ENCODE peak calls at places on chromosomes 1 and 21, in seven cellular contexts. T, E, V, U, M, C and F are unnamed samples.

GRCh38 chr1:2438641-2439040 is 26.3 kb upstream of the PEX10 start:
- DNase-seq in T (no peak), E (no peak), V (no peak), U (no peak), M (no peak), C (no peak), F (no peak)

GRCh38 chr1:53572061-53572801 is 113.0 kb downstream of the DMRTB1 start:
- DNase-seq in T (peak; percentile 30), E (peak; percentile 60), V (no peak), U (no peak), M (no peak), C (no peak), F (peak; percentile 35)

GRCh38 chr21:40120944-40121575 is 253.8 kb downstream of the PCP4 start:
- DNase-seq in T (peak; percentile 4), E (no peak), V (peak; percentile 32), U (peak; percentile 15), M (no peak), C (no peak), F (no peak)

GRCh38 chr1:234683856-234684632 is 74.1 kb upstream of the IRF2BP2 start:
- DNase-seq in T (peak; percentile 76), E (peak; percentile 85), V (no peak), U (peak; percentile 97), M (peak; percentile 79), C (no peak), F (peak; percentile 57)

GRCh38 chr1:37655274-37655673 is 20.6 kb upstream of the RSPO1 start:
- DNase-seq in T (no peak), E (no peak), V (no peak), U (no peak), M (no peak), C (no peak), F (no peak)

GRCh38 chr1:206447792-206448191 is 22.5 kb upstream of the IKBKE start:
- DNase-seq in T (no peak), E (no peak), V (no peak), U (no peak), M (no peak), C (no peak), F (no peak)

GRCh38 chr1:110151175-110151715 is 951 bp downstream of the SLC6A17 start:
- DNase-seq in T (no peak), E (no peak), V (no peak), U (no peak), M (no peak), C (no peak), F (no peak)

GRCh38 chr1:234458352-234459027 is 20.5 kb downstream of the TARBP1 start:
- DNase-seq in T (no peak), E (no peak), V (no peak), U (no peak), M (no peak), C (no peak), F (peak; percentile 54)

GRCh38 chr1:237033804-237034203 is 8.2 kb upstream of the RYR2 start:
- DNase-seq in T (no peak), E (no peak), V (no peak), U (no peak), M (no peak), C (no peak), F (no peak)

GRCh38 chr1:226029093-226029496 is 30.0 kb upstream of the SDE2 start:
- DNase-seq in T (no peak), E (no peak), V (no peak), U (peak; percentile 69), M (peak; percentile 19), C (peak; percentile 59), F (no peak)
- H3K4me3 ChIP-seq in T (no peak overlapping the region), E (no peak overlapping the region), V (no peak overlapping the region), U (no peak overlapping the region), M (no peak overlapping the region), C (no peak overlapping the region), F (no peak overlapping the region)

DNA sequence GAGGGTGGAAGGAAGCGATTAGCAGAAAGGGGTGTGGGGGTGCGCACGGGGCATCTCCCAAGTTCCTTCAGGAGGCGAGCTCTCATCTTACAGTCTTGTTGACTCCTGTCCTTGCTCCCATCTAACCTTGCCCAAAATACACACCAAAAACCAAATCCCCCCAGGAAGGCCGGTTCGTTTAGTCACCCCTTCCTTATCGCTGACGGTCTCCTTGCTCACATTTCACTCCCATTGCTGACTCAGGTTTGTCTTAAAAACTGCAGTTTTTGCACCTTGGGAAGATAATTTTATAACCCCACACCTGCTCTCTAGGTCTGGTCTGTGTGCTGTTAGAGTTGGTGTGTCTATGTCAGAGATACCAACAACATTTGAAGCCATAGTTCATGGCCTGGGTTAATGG is 68.1 kb upstream of the F3 start:
- DNase-seq in T (no peak), E (no peak), V (no peak), U (no peak), M (no peak), C (no peak), F (no peak)
- TF ChIP-seq POLR2A in T (no peak), E (no peak), V (no peak), U (no peak), M (no peak), C (no peak), F (no peak)

GRCh38 chr1:165816157-165816556 is 11.3 kb upstream of the UCK2 start:
- DNase-seq in T (no peak), E (no peak), V (no peak), U (no peak), M (no peak), C (no peak), F (no peak)
- H3K4me3 ChIP-seq in T (no peak overlapping the region), E (no peak overlapping the region), V (no peak overlapping the region), U (no peak overlapping the region), M (no peak overlapping the region), C (no peak overlapping the region), F (no peak overlapping the region)

DNA sequence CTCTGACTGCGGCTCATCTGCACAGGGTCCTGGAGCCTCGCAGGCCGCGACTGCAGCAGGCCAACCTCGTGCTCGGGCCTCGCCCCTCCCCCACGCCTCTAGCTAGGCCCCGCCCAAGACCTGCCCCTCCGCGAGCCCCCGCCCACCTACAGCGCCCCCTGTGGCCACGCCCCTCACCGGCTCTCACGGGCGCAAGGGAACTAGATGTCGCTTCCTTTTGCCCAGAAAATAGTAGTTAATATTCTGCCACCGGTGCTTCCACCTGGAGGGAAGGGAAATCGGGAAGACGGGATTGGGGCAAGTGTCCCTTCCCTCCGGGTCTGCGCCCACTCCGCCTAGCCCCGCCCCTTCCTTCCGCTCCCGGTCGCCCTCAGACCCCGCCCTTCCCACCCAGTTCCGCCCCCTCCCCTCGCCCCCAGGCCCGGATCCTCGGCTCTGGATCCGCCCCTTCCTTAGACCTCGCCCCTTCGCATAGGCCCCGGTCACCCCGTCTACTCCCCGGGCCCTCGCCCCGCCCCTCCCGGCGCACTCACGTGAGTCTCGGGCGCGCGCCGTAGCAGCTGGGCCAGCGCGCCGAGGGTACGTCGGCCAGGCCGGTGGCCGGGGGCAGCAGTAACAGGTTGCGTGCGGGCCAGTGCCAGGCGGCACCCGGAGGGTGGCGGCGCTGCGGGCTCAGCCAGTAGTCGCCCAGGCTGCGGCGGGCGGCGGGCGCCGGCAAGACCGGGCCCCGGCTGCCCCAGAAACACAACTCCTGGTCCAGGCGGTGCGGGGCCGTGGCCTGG is 11.0 kb downstream of the FAM229A start:
- DNase-seq in T (peak; percentile 82), E (peak; percentile 97), V (peak; percentile 100), U (peak; percentile 91), M (peak; percentile 91), C (peak; percentile 69), F (peak; percentile 96)
- TF ChIP-seq POLR2A in T (peak; percentile 78), E (no peak), V (peak; percentile 76), U (peak; percentile 49), M (peak; percentile 89), C (peak; percentile 86), F (peak; percentile 91)

GRCh38 chr1:112141301-112141700 is 151.8 kb upstream of the KCND3 start:
- DNase-seq in T (no peak), E (no peak), V (no peak), U (no peak), M (no peak), C (no peak), F (no peak)

GRCh38 chr1:112143871-112144441 is 154.5 kb upstream of the KCND3 start:
- DNase-seq in T (no peak), E (no peak), V (no peak), U (no peak), M (no peak), C (no peak), F (no peak)

GRCh38 chr1:112140743-112141142 is 151.3 kb upstream of the KCND3 start:
- DNase-seq in T (no peak), E (no peak), V (no peak), U (no peak), M (no peak), C (no peak), F (no peak)

GRCh38 chr1:112144738-112145426 is 155.4 kb upstream of the KCND3 start:
- DNase-seq in T (no peak), E (no peak), V (no peak), U (no peak), M (no peak), C (no peak), F (no peak)

GRCh38 chr1:112141923-112142322 is 152.5 kb upstream of the KCND3 start:
- DNase-seq in T (no peak), E (no peak), V (no peak), U (no peak), M (peak; percentile 9), C (no peak), F (no peak)
- H3K4me3 ChIP-seq in T (no peak overlapping the region), E (no peak overlapping the region), V (no peak overlapping the region), U (no peak overlapping the region), M (no peak overlapping the region), C (no peak overlapping the region), F (no peak overlapping the region)

DNA sequence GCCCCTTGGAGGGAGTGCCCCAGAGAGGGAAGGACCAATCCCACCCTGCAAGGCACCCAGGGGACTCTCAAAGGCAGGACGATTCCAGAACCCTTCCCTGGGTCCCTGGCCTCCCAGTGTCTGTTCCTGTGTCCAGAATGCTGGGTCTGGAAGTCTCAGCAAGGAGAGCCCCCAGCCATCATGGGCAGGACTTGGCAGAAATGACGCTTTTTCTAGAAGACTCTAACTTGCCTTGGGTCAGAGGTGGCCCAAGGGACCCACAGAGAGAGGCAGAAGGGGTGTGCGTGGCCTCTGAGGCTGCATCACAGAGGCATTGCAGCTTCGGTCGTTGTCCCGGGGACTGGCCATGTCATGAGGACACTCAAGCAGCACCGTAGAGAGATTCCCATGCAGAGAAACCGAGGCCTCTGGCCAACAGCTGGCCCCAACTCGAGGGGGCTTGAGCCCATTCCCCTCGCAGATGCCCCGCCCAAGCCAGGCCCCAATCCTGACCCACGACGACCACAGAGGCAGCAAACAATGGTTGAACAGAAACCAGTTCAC is 57.8 kb downstream of the WNT9A start:
- DNase-seq in T (no peak), E (no peak), V (no peak), U (no peak), M (no peak), C (no peak), F (peak; percentile 2)
- TF ChIP-seq POLR2A in T (no peak), E (no peak), V (no peak), U (no peak), M (no peak), C (no peak), F (no peak)